ENCODE peak calls at places on chromosomes 12 and 14, in eight cellular contexts. F is dorsolateral prefrontal cortex; E is WTC11; C is endodermal cell; L is fibroblast of lung; J is CD8-positive, alpha-beta T cell; W is AG04450; Z is cardiac fibroblast. H is an unnamed sample.

GRCh38 chr14:104458845-104459244 is 120.7 kb upstream of the C14orf180 start:
- DNase-seq in F (no peak), E (no peak), C (peak; percentile 28), L (no peak), J (no peak), W (no peak), Z (no peak), H (no peak)

GRCh38 chr12:11669348-11669747 is 19.9 kb downstream of the ETV6 start:
- DNase-seq in F (no peak), E (no peak), C (peak; percentile 45), L (no peak), J (no peak), W (no peak), Z (no peak), H (no peak)

GRCh38 chr12:41407240-41407799 is 219.2 kb downstream of the PDZRN4 start:
- DNase-seq in F (peak; percentile 22), E (no peak), C (no peak), L (no peak), J (no peak), W (no peak), Z (no peak), H (no peak)

GRCh38 chr12:92445253-92446081 is 257.3 kb upstream of the PLEKHG7 start:
- DNase-seq in F (no peak), E (no peak), C (no peak), L (no peak), J (no peak), W (no peak), Z (peak; percentile 9), H (no peak)

GRCh38 chr14:75059642-75060041 is 4.2 kb downstream of the ACYP1 start:
- DNase-seq in F (no peak), E (no peak), C (no peak), L (no peak), J (no peak), W (no peak), Z (no peak), H (no peak)

GRCh38 chr12:57389033-57389432 is 41.8 kb downstream of the R3HDM2 start:
- DNase-seq in F (no peak), E (no peak), C (no peak), L (peak; percentile 76), J (no peak), W (peak; percentile 59), Z (peak; percentile 69), H (no peak)

GRCh38 chr12:104222981-104223380 is 7.4 kb downstream of the TXNRD1 start:
- DNase-seq in F (no peak), E (no peak), C (no peak), L (no peak), J (no peak), W (no peak), Z (no peak), H (no peak)

GRCh38 chr12:42288544-42288943 is 37.4 kb downstream of the ZCRB1 start:
- DNase-seq in F (no peak), E (no peak), C (no peak), L (no peak), J (no peak), W (no peak), Z (no peak), H (no peak)

GRCh38 chr12:33370318-33370717 is 69.3 kb downstream of the SYT10 start:
- DNase-seq in F (no peak), E (no peak), C (no peak), L (no peak), J (no peak), W (no peak), Z (no peak), H (no peak)

GRCh38 chr12:107402041-107403022 is 283.3 kb upstream of the PWP1 start:
- DNase-seq in F (peak; percentile 27), E (peak; percentile 83), C (peak; percentile 97), L (peak; percentile 56), J (peak; percentile 56), W (no peak), Z (peak; percentile 58), H (peak; percentile 42)

GRCh38 chr12:3218846-3219632 is 141.9 kb downstream of the TSPAN9 start:
- DNase-seq in F (no peak), E (no peak), C (no peak), L (no peak), J (peak; percentile 0), W (no peak), Z (no peak), H (no peak)

DNA sequence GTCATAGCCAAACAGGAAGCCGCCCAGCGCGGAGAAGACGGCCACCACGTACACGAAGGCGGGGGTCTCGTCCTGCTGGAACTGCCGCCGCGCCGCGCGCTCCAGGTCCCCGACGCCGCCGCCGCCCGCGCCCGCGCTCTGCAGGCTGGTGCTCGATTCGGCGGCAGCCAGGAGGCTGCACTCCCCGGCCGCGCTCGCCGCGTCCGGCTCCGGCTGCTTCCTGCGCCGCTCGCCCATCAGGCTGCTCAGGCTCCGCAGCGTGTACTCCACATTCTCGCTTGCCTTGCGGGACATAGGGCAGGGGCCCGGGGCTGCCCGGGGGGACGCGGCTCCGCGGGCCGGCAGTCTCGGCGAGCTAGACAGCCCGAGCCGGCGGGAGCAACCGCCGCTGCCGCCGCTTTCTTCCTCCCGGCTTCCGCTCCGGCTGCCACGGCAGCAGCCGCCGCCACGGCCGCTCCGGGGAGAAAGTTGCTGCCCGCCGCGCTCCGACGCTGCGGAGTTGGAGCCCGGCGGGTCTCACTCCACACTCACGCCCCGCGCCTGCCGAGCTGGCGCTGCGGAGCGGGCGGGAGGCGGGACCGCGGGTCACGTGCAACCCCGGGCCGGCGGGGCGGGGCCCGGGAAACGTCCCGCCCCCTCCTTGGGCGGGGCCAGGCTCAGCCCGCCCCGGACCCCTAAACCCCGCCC is at the start of gene SLC2A13:
- DNase-seq in F (peak; percentile 66), E (peak; percentile 74), C (peak; percentile 94), L (peak; percentile 65), J (peak; percentile 72), W (peak; percentile 18), Z (peak; percentile 78), H (peak; percentile 56)
- TF ChIP-seq CTCF in F (no peak), E (no peak), C (peak; percentile 4), L (no peak), J (no peak), W (no peak), Z (no peak), H (no peak)

GRCh38 chr14:60184597-60185555 is 19.7 kb upstream of the DHRS7 start:
- DNase-seq in F (no peak), E (no peak), C (no peak), L (peak; percentile 9), J (no peak), W (no peak), Z (no peak), H (no peak)
- TF ChIP-seq CTCF in F (no peak), E (no peak), C (peak; percentile 13), L (no peak), J (peak; percentile 16), W (no peak), Z (no peak), H (peak; percentile 29)

GRCh38 chr14:72515779-72516770 is 377.8 kb downstream of the DPF3 start:
- DNase-seq in F (no peak), E (no peak), C (peak; percentile 61), L (peak; percentile 28), J (no peak), W (no peak), Z (peak; percentile 57), H (no peak)
- TF ChIP-seq CTCF in F (no peak), E (no peak), C (peak; percentile 50), L (no peak), J (no peak), W (peak; percentile 33), Z (peak; percentile 35), H (no peak)

GRCh38 chr12:75977952-75978671 is 53.5 kb downstream of the PHLDA1 start:
- DNase-seq in F (peak; percentile 33), E (no peak), C (peak; percentile 67), L (peak; percentile 100), J (peak; percentile 81), W (peak; percentile 99), Z (peak; percentile 100), H (peak; percentile 32)
- TF ChIP-seq CTCF in F (no peak), E (no peak), C (no peak), L (no peak), J (no peak), W (no peak), Z (no peak), H (peak; percentile 26)

H was measured in neural crest cell.